ENCODE peak calls at places on chromosomes 7 and 10, in five cellular contexts. O, L, S, J and V are unnamed samples.

GRCh38 chr10:100186253-100186780 is 488 bp upstream of the ERLIN1 start:
- DNase-seq in O (peak), L (no peak), S (no peak), J (no peak), V (no peak)

GRCh38 chr10:34650156-34650555 is 164.9 kb downstream of the PARD3 start:
- DNase-seq in O (no peak), L (no peak), S (no peak), J (no peak), V (peak)

GRCh38 chr7:151540146-151540545 is 20.5 kb upstream of the RHEB start:
- DNase-seq in O (peak), L (no peak), S (no peak), J (no peak), V (no peak)

GRCh38 chr10:80464557-80465466 is 10.7 kb downstream of the TSPAN14 start:
- DNase-seq in O (no peak), L (peak), S (no peak), J (no peak), V (no peak)

GRCh38 chr7:28565990-28566389 is 153.7 kb downstream of the CREB5 start:
- DNase-seq in O (no peak), L (no peak), S (no peak), J (no peak), V (no peak)

GRCh38 chr7:1810521-1810920 is 140.4 kb downstream of the ELFN1 start:
- DNase-seq in O (no peak), L (no peak), S (no peak), J (no peak), V (no peak)

GRCh38 chr7:69190738-69191137 is 407.5 kb upstream of the AUTS2 start:
- DNase-seq in O (no peak), L (no peak), S (no peak), J (no peak), V (no peak)

GRCh38 chr10:69179089-69179742 is 818 bp upstream of the SUPV3L1 start:
- DNase-seq in O (no peak), L (no peak), S (no peak), J (no peak), V (no peak)

GRCh38 chr10:11175823-11176243 is 158.2 kb downstream of the CELF2 start:
- DNase-seq in O (no peak), L (peak), S (no peak), J (no peak), V (no peak)